ENCODE peak calls at places on chromosomes 12 and 14, in ten cellular contexts. P is lower lobe of right lung; X is CD4-positive, alpha-beta T cell; L is lung; F is fibroblast of lung; R is bronchial epithelial cell; B is tibial nerve; U is tibial artery; E is PC-3; H is right cardiac atrium. C is an unnamed sample.

GRCh38 chr12:43760396-43760795 is 1.6 kb downstream of the IRAK4 start:
- DNase-seq in P (no peak), X (no peak), L (no peak), F (no peak), R (no peak), B (no peak), U (no peak), E (no peak), H (no peak), C (peak; percentile 54)

GRCh38 chr12:110262442-110263388 is 18.3 kb upstream of the ATP2A2 start:
- DNase-seq in P (peak; percentile 53), X (no peak), L (peak; percentile 63), F (no peak), R (peak; percentile 83), B (no peak), U (no peak), E (peak; percentile 28), H (no peak), C (no peak)

GRCh38 chr14:91493169-91493568 is 16.9 kb downstream of the PPP4R3A start:
- DNase-seq in P (no peak), X (no peak), L (no peak), F (no peak), R (no peak), B (no peak), U (no peak), E (no peak), H (no peak), C (no peak)

GRCh38 chr14:50229646-50230045 is 1.7 kb downstream of the SOS2 start:
- DNase-seq in P (no peak), X (no peak), L (no peak), F (no peak), R (no peak), B (no peak), U (no peak), E (no peak), H (no peak), C (no peak)

GRCh38 chr12:55728185-55728931 is 451 bp downstream of the CD63 start:
- DNase-seq in P (peak; percentile 89), X (no peak), L (peak; percentile 83), F (peak; percentile 70), R (no peak), B (peak; percentile 67), U (peak; percentile 93), E (peak; percentile 50), H (peak; percentile 83), C (peak; percentile 86)

GRCh38 chr12:19964549-19964948 is 403.8 kb upstream of the PDE3A start:
- DNase-seq in P (no peak), X (no peak), L (no peak), F (peak; percentile 76), R (no peak), B (no peak), U (no peak), E (no peak), H (no peak), C (no peak)

GRCh38 chr14:56118611-56119181 is 485 bp downstream of the PELI2 start:
- DNase-seq in P (peak; percentile 70), X (peak; percentile 10), L (no peak), F (no peak), R (no peak), B (no peak), U (peak; percentile 77), E (no peak), H (peak; percentile 47), C (peak; percentile 85)

GRCh38 chr12:2925322-2925995 is 33.7 kb upstream of the TEAD4 start:
- DNase-seq in P (no peak), X (no peak), L (no peak), F (peak; percentile 7), R (peak; percentile 74), B (no peak), U (peak; percentile 2), E (peak; percentile 40), H (no peak), C (no peak)

GRCh38 chr12:46107591-46107990 is 117.2 kb upstream of the SCAF11 start:
- DNase-seq in P (no peak), X (no peak), L (no peak), F (no peak), R (peak; percentile 68), B (no peak), U (no peak), E (no peak), H (no peak), C (no peak)

GRCh38 chr12:46103691-46104090 is 113.3 kb upstream of the SCAF11 start:
- DNase-seq in P (no peak), X (no peak), L (no peak), F (no peak), R (no peak), B (no peak), U (no peak), E (no peak), H (no peak), C (no peak)

GRCh38 chr12:46109343-46110219 is 119.2 kb upstream of the SCAF11 start:
- DNase-seq in P (no peak), X (no peak), L (no peak), F (no peak), R (peak; percentile 37), B (no peak), U (no peak), E (no peak), H (no peak), C (no peak)

GRCh38 chr12:46108721-46109120 is 118.3 kb upstream of the SCAF11 start:
- DNase-seq in P (no peak), X (no peak), L (no peak), F (no peak), R (no peak), B (no peak), U (no peak), E (no peak), H (no peak), C (no peak)

GRCh38 chr12:46105735-46106134 is 115.4 kb upstream of the SCAF11 start:
- DNase-seq in P (no peak), X (no peak), L (no peak), F (no peak), R (no peak), B (no peak), U (no peak), E (no peak), H (no peak), C (no peak)
- H3K27me3 ChIP-seq in P (no peaks in the 10 kb centered on the region), X (no peaks in the 10 kb centered on the region), L (no peaks in the 10 kb centered on the region), F (no peaks in the 10 kb centered on the region), R (no peaks in the 10 kb centered on the region), B (no peaks in the 10 kb centered on the region), U (no peaks in the 10 kb centered on the region), E (no peaks in the 10 kb centered on the region), H (no peaks in the 10 kb centered on the region), C (no peaks in the 10 kb centered on the region)

DNA sequence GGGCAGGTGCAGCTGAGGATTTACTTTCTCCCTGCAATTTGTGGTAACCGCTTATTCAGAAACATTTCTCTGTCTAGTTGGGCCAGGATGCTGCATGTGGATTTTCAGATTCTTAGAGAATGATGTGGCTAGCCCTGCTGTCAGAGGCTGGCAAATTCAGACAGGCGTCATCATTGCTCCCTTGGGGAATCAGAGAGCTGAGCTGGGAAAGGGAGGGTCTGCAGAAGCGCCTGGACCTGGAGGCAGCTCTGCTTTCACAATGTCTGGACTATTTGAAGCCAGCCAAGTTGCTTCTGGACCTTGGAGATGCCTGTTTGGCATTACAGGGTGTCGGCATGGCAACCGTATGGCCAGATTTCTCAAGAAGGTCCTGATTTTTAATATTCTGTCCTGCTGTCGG is 3.4 kb downstream of the GALNT16 start:
- DNase-seq in P (no peak), X (no peak), L (no peak), F (peak; percentile 92), R (peak; percentile 42), B (peak; percentile 54), U (peak; percentile 95), E (peak; percentile 60), H (peak; percentile 85), C (no peak)
- H3K27me3 ChIP-seq in P (peaks cover 65% of the 10 kb centered on the region), X (peaks cover 61% of the 10 kb centered on the region), L (no peaks in the 10 kb centered on the region), F (peaks cover 3% of the 10 kb centered on the region), R (peaks cover 27% of the 10 kb centered on the region), B (no peaks in the 10 kb centered on the region), U (no peaks in the 10 kb centered on the region), E (peaks cover 54% of the 10 kb centered on the region), H (no peaks in the 10 kb centered on the region), C (no peaks in the 10 kb centered on the region)

GRCh38 chr14:99261916-99262787 is 9.8 kb downstream of the BCL11B start:
- DNase-seq in P (no peak), X (peak; percentile 86), L (no peak), F (no peak), R (no peak), B (no peak), U (peak; percentile 44), E (no peak), H (no peak), C (no peak)

GRCh38 chr14:99259327-99259726 is 12.7 kb downstream of the BCL11B start:
- DNase-seq in P (no peak), X (no peak), L (no peak), F (no peak), R (no peak), B (no peak), U (peak; percentile 1), E (no peak), H (no peak), C (no peak)

GRCh38 chr14:99260116-99260515 is 11.9 kb downstream of the BCL11B start:
- DNase-seq in P (no peak), X (no peak), L (no peak), F (no peak), R (no peak), B (no peak), U (peak; percentile 20), E (no peak), H (no peak), C (no peak)

GRCh38 chr14:99258884-99259283 is 13.1 kb downstream of the BCL11B start:
- DNase-seq in P (no peak), X (no peak), L (no peak), F (no peak), R (no peak), B (no peak), U (peak; percentile 1), E (no peak), H (no peak), C (no peak)

DNA sequence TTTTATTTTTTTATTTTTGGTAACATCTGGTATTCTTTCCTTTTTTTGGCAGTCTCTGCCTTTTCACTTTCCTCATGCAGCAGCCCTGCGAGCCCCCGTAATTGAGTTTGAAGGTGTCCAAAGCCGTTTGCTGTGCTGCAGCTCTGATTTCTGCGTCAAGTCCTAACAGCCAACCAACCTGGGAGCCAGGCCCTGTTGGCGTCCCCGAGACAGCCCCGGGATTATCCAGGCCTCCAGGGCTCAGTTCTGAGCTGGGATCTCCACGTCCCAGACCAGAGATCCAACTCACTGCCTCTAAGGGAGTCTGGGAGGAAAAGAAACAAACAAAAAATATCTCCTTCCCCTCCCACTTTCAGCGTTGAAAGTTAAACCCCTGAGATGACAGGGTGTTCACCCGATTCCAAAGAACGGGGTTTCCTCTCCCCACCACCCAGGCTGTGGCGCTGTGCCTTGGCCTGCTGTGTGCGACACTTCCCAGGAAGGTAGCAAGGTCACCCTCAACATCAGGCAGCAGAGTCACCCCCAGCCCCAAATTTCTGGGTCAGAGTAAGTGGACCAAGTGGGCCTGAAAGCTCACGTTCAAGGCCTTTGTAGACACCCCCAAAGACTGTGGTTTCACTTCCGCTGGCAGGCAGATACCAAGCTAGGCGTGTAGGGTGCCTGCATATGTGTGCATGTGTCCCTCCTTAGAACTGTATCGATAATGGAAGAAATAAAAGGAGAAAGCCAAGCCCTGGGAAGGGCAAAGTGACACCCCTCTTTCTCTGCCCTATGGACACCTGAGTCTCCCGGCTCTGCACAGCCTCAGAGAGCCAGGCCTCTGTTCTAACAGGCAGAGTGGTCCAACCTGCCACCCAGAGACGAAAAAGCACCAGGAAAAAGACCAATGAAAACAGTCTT is 11.1 kb downstream of the BCL11B start:
- DNase-seq in P (no peak), X (peak; percentile 68), L (no peak), F (no peak), R (no peak), B (no peak), U (peak; percentile 39), E (no peak), H (no peak), C (no peak)
- H3K27me3 ChIP-seq in P (peaks cover 42% of the 10 kb centered on the region), X (no peaks in the 10 kb centered on the region), L (no peaks in the 10 kb centered on the region), F (no peaks in the 10 kb centered on the region), R (no peaks in the 10 kb centered on the region), B (no peaks in the 10 kb centered on the region), U (no peaks in the 10 kb centered on the region), E (peaks cover 100% of the 10 kb centered on the region), H (no peaks in the 10 kb centered on the region), C (no peaks in the 10 kb centered on the region)

DNA sequence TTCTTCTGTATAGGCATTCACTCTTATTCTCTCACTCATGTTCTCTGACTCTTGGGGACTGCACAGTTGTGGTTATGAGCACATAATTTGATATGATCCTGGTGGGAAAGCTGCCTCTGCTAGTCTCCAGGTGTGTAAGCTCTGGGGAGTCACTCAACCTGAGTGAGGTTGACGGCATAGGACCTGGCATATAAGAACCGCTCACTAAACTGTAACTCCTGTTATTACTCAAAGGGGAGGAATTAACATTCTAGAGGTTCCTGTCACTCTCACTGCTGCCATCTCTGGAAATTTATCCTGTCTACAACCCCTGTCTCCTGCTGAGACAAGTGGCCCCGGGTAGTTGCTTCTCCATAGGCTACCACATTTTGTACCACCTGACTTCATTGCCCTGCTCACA is 14.0 kb downstream of the SRSF5 start:
- DNase-seq in P (no peak), X (no peak), L (no peak), F (no peak), R (no peak), B (no peak), U (no peak), E (no peak), H (no peak), C (no peak)
- H3K27me3 ChIP-seq in P (no peaks in the 10 kb centered on the region), X (no peaks in the 10 kb centered on the region), L (no peaks in the 10 kb centered on the region), F (no peaks in the 10 kb centered on the region), R (no peaks in the 10 kb centered on the region), B (no peaks in the 10 kb centered on the region), U (no peaks in the 10 kb centered on the region), E (no peaks in the 10 kb centered on the region), H (no peaks in the 10 kb centered on the region), C (no peaks in the 10 kb centered on the region)

C was measured in pancreas.